ENCODE peak calls at places on chromosomes 3 and 15, in eight cellular contexts. P is NCI-H1436; C is substantia nigra; S is nephron progenitor cell; U is CD4-positive, alpha-beta memory T cell; R is CD8-positive, alpha-beta T cell; D is NCI-H345; W is NCI-H1105 treated with DMSO at 0.1 percent for 48 hours. I is an unnamed sample.

GRCh38 chr3:183533410-183534132 is 21.9 kb downstream of the KLHL6 start:
- DNase-seq in P (no peak), C (no peak), S (no peak), U (no peak), R (no peak), D (no peak), W (no peak), I (no peak)

GRCh38 chr3:186286114-186286513 is 75.9 kb downstream of the DGKG start:
- DNase-seq in P (no peak), C (no peak), S (no peak), U (no peak), R (no peak), D (no peak), W (no peak), I (no peak)

GRCh38 chr3:161413127-161413854 is 42.0 kb upstream of the SPTSSB start:
- DNase-seq in P (no peak), C (no peak), S (no peak), U (no peak), R (no peak), D (no peak), W (no peak), I (no peak)

GRCh38 chr3:46110701-46111493 is 83.6 kb upstream of the XCR1 start:
- DNase-seq in P (no peak), C (no peak), S (no peak), U (no peak), R (no peak), D (peak), W (peak), I (no peak)

GRCh38 chr15:90691982-90692773 is 25.0 kb upstream of the BLM start:
- DNase-seq in P (no peak), C (no peak), S (no peak), U (no peak), R (no peak), D (no peak), W (no peak), I (no peak)

GRCh38 chr3:120227710-120228347 is 57.2 kb downstream of the GPR156 start:
- DNase-seq in P (no peak), C (no peak), S (no peak), U (no peak), R (no peak), D (no peak), W (no peak), I (no peak)

GRCh38 chr15:98127612-98128011 is 167.1 kb downstream of the ARRDC4 start:
- DNase-seq in P (no peak), C (no peak), S (no peak), U (no peak), R (no peak), D (no peak), W (no peak), I (no peak)

GRCh38 chr15:26051771-26052685 is 188.9 kb upstream of the ATP10A start:
- DNase-seq in P (no peak), C (no peak), S (no peak), U (no peak), R (no peak), D (no peak), W (no peak), I (no peak)

GRCh38 chr15:69576948-69577351 is 124.3 kb downstream of the RPLP1 start:
- DNase-seq in P (no peak), C (no peak), S (no peak), U (no peak), R (no peak), D (no peak), W (no peak), I (no peak)

GRCh38 chr15:99123706-99124451 is 19.0 kb downstream of the SYNM start:
- DNase-seq in P (no peak), C (peak), S (peak), U (no peak), R (no peak), D (peak), W (peak), I (no peak)

GRCh38 chr3:73563896-73564582 is 60.7 kb downstream of the PDZRN3 start:
- DNase-seq in P (no peak), C (no peak), S (no peak), U (no peak), R (no peak), D (no peak), W (no peak), I (no peak)

GRCh38 chr3:30288830-30289229 is 317.6 kb upstream of the TGFBR2 start:
- DNase-seq in P (no peak), C (no peak), S (no peak), U (no peak), R (no peak), D (no peak), W (no peak), I (no peak)

GRCh38 chr3:73024836-73025235 is 28.2 kb downstream of the PPP4R2 start:
- DNase-seq in P (no peak), C (no peak), S (no peak), U (no peak), R (no peak), D (no peak), W (no peak), I (no peak)